ENCODE peak calls at places on chromosomes 7 and 10, in five cellular contexts. P, B, N, K and H are unnamed samples.

GRCh38 chr7:12249706-12250105 is 38.6 kb downstream of the TMEM106B start:
- DNase-seq in P (no peak), B (no peak), N (no peak), K (no peak), H (no peak)

GRCh38 chr7:150412016-150412415 is 32.9 kb downstream of the ZNF775 start:
- DNase-seq in P (no peak), B (no peak), N (no peak), K (no peak), H (no peak)

GRCh38 chr10:17836917-17837316 is 27.8 kb downstream of the MRC1 start:
- DNase-seq in P (peak), B (peak), N (peak), K (peak), H (peak)

GRCh38 chr10:14240253-14241189 is 90.2 kb downstream of the FRMD4A start:
- DNase-seq in P (no peak), B (peak), N (peak), K (peak), H (no peak)

GRCh38 chr7:1954366-1955004 is 278.3 kb downstream of the MAD1L1 start:
- DNase-seq in P (no peak), B (peak), N (no peak), K (no peak), H (no peak)

GRCh38 chr7:99579956-99580777 is 17.9 kb upstream of the TMEM225B start:
- DNase-seq in P (no peak), B (peak), N (peak), K (peak), H (peak)

GRCh38 chr7:19442016-19442785 is 266.6 kb downstream of the POLR1F start:
- DNase-seq in P (peak), B (peak), N (peak), K (no peak), H (peak)

GRCh38 chr7:3232228-3232627 is 68.8 kb upstream of the SDK1 start:
- DNase-seq in P (no peak), B (no peak), N (no peak), K (no peak), H (peak)

GRCh38 chr10:95374597-95375209 is 83.9 kb upstream of the PDLIM1 start:
- DNase-seq in P (peak), B (peak), N (peak), K (peak), H (peak)

GRCh38 chr7:45511721-45512422 is 62.3 kb upstream of the ADCY1 start:
- DNase-seq in P (peak), B (no peak), N (no peak), K (no peak), H (no peak)

GRCh38 chr10:78511324-78512204 is 477.9 kb downstream of the RPS24 start:
- DNase-seq in P (no peak), B (no peak), N (no peak), K (no peak), H (no peak)

GRCh38 chr7:21106296-21106732 is 319.6 kb upstream of the SP8 start:
- DNase-seq in P (no peak), B (no peak), N (no peak), K (no peak), H (no peak)

GRCh38 chr10:109456566-109457361 is 466.5 kb downstream of the XPNPEP1 start:
- DNase-seq in P (no peak), B (peak), N (peak), K (peak), H (peak)

GRCh38 chr7:34277016-34277800 is 371.9 kb downstream of the BMPER start:
- DNase-seq in P (no peak), B (no peak), N (no peak), K (no peak), H (peak)

GRCh38 chr7:150515752-150516151 is 1.1 kb downstream of the GIMAP7 start:
- DNase-seq in P (no peak), B (no peak), N (no peak), K (no peak), H (no peak)

GRCh38 chr10:133094866-133095265 is 7.1 kb downstream of the ADGRA1 start:
- DNase-seq in P (no peak), B (no peak), N (no peak), K (no peak), H (no peak)

GRCh38 chr10:104472505-104472904 is 118.9 kb downstream of the CFAP58 start:
- DNase-seq in P (peak), B (no peak), N (no peak), K (no peak), H (no peak)

GRCh38 chr10:108362956-108363355 is 1198.5 kb upstream of the SORCS1 start:
- DNase-seq in P (no peak), B (no peak), N (no peak), K (no peak), H (no peak)

GRCh38 chr10:102613761-102614160 is 30.5 kb upstream of the TRIM8 start:
- DNase-seq in P (no peak), B (no peak), N (no peak), K (no peak), H (no peak)

GRCh38 chr10:132774905-132775863 is 10.8 kb downstream of the NKX6-2 start:
- DNase-seq in P (no peak), B (peak), N (no peak), K (no peak), H (no peak)

GRCh38 chr10:102300289-102300843 is 55.0 kb downstream of the GBF1 start:
- DNase-seq in P (no peak), B (no peak), N (no peak), K (no peak), H (peak)

GRCh38 chr7:47574473-47575328 is 7.2 kb downstream of the TNS3 start:
- DNase-seq in P (no peak), B (no peak), N (no peak), K (no peak), H (no peak)

GRCh38 chr10:60955957-60956425 is 12.0 kb upstream of the RHOBTB1 start:
- DNase-seq in P (peak), B (no peak), N (no peak), K (no peak), H (peak)

GRCh38 chr10:73759512-73760115 is 15.4 kb downstream of the SEC24C start:
- DNase-seq in P (peak), B (no peak), N (no peak), K (no peak), H (no peak)

GRCh38 chr7:96901822-96902412 is 103.4 kb upstream of the DLX6 start:
- DNase-seq in P (no peak), B (no peak), N (no peak), K (no peak), H (no peak)

GRCh38 chr7:69250958-69251357 is 347.3 kb upstream of the AUTS2 start:
- DNase-seq in P (no peak), B (no peak), N (no peak), K (no peak), H (no peak)

GRCh38 chr10:84177541-84178386 is 4.2 kb downstream of the GPR15LG start:
- DNase-seq in P (no peak), B (no peak), N (no peak), K (no peak), H (no peak)

GRCh38 chr7:46007194-46007593 is 86.1 kb upstream of the IGFBP3 start:
- DNase-seq in P (no peak), B (no peak), N (no peak), K (no peak), H (peak)

GRCh38 chr10:20616918-20617801 is 280.0 kb downstream of the NEBL start:
- DNase-seq in P (no peak), B (no peak), N (no peak), K (no peak), H (no peak)

GRCh38 chr10:46528171-46528671 is 28.2 kb downstream of the GPRIN2 start:
- DNase-seq in P (no peak), B (no peak), N (no peak), K (no peak), H (no peak)

GRCh38 chr10:46531737-46532136 is 24.7 kb downstream of the GPRIN2 start:
- DNase-seq in P (no peak), B (no peak), N (no peak), K (no peak), H (no peak)

GRCh38 chr10:46527241-46527811 is 29.1 kb downstream of the GPRIN2 start:
- DNase-seq in P (no peak), B (no peak), N (no peak), K (no peak), H (no peak)

GRCh38 chr10:46528675-46529615 is 27.5 kb downstream of the GPRIN2 start:
- DNase-seq in P (no peak), B (no peak), N (no peak), K (no peak), H (no peak)

GRCh38 chr10:46530249-46531186 is 25.9 kb downstream of the GPRIN2 start:
- DNase-seq in P (peak), B (no peak), N (no peak), K (no peak), H (peak)
- H2BK120ac ChIP-seq in P (no peak), B (no peak), N (no peak), K (no peak), H (no peak)

DNA sequence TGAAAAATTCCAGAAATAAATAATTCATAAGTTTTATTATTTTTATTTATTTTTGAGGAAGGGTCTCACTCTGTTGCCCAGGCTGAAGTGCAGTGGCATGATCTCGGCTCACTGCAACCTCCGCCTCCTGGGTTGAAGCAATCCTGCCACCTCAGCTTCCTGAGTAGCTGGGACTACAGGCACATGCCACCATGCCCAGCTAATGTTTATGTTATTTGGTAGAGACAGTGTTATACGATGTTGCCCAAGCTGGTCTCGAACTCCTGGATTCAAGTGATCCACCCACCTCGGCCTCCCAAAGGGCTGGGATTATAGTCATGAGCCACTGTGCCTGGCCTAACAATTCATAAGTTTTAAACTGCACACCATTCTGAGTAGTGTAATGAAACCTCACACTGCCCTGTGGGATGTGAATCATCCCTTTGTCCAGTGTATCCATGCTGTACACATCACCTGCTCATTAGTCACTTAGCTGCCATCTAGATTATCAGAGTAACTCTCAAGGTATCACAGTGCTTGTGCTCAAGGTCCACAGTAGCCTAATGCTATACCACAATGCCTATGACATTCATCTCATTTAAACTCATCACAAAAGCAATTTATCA is 17.9 kb downstream of the RTKN2 start:
- DNase-seq in P (peak), B (no peak), N (no peak), K (no peak), H (peak)
- H2BK12ac ChIP-seq in P (no peak), B (no peak), N (no peak), K (no peak), H (no peak)

DNA sequence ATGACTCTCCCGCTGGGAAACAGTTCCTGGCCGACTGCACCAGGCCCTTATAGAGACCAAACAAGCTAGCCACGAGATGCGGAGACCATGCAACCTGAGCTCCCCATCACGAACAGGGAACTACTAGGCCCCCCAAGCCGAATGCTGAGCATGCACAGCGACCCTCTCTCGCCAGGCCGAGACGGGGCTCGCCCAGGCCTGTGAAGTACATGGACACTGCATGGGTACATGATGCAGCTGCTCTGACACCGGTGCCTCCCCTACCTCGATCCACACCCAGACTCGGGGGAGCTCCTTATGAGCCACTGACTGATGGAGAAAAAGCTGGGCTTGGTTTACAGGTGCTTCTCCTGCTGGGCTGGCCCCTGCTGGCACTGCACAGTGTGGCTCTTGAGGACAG is 72.2 kb upstream of the RHEB start:
- DNase-seq in P (no peak), B (no peak), N (no peak), K (no peak), H (no peak)
- H2BK120ac ChIP-seq in P (no peak), B (no peak), N (no peak), K (no peak), H (no peak)

GRCh38 chr10:34824870-34825269 is 9.8 kb upstream of the PARD3 start:
- DNase-seq in P (no peak), B (peak), N (no peak), K (peak), H (no peak)
- H2BK12ac ChIP-seq in P (no peak), B (no peak), N (no peak), K (peak), H (no peak)

GRCh38 chr7:130674456-130674855 is 5.9 kb upstream of the COPG2 start:
- DNase-seq in P (no peak), B (no peak), N (no peak), K (no peak), H (no peak)
- H2BK120ac ChIP-seq in P (no peak), B (no peak), N (no peak), K (no peak), H (no peak)

DNA sequence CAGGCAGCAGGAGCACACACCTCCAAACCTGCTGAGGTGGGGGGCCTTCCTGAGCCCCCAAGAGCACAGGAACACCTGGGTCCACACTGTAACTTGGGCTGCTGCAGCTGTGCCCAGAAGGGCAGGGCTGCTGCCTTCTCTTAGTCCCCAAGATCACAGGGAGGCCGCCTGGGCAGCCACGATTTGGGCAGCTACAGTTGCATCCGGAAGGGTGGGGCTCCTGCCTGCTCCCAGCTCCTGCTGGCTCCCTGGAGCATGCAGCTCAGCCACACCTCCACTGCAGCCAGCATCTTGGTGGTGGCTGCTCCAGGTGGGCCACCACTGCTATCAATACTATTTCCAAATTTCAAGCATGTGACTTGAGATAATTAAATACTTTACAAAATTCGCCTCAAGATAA is 38.5 kb upstream of the AGMO start:
- DNase-seq in P (no peak), B (peak), N (no peak), K (peak), H (no peak)
- H2BK12ac ChIP-seq in P (no peak), B (no peak), N (no peak), K (peak), H (no peak)

GRCh38 chr7:28625446-28625845 is 213.1 kb downstream of the CREB5 start:
- DNase-seq in P (no peak), B (no peak), N (no peak), K (no peak), H (no peak)

GRCh38 chr7:28627263-28627653 is 214.9 kb downstream of the CREB5 start:
- DNase-seq in P (no peak), B (no peak), N (no peak), K (no peak), H (no peak)

GRCh38 chr7:28627869-28628268 is 215.6 kb downstream of the CREB5 start:
- DNase-seq in P (no peak), B (no peak), N (no peak), K (no peak), H (no peak)

GRCh38 chr7:28626191-28626590 is 213.9 kb downstream of the CREB5 start:
- DNase-seq in P (no peak), B (no peak), N (no peak), K (no peak), H (no peak)

GRCh38 chr7:28626629-28627262 is 214.4 kb downstream of the CREB5 start:
- DNase-seq in P (peak), B (peak), N (peak), K (peak), H (peak)
- H2BK120ac ChIP-seq in P (no peak), B (no peak), N (no peak), K (no peak), H (no peak)